ENCODE peak calls at places on chromosome 2, in five cellular contexts. G is M059J; E is activated naive CD4-positive, alpha-beta T cell treated with Interleukin-2 at 50 U/mL for 16 hours; L is ELF-1; B is GM23248. S is an unnamed sample.

GRCh38 chr2:24766609-24767008 is 26.6 kb downstream of the PTRHD1 start:
- DNase-seq in L (no peak), G (no peak), E (no peak), B (no peak), S (no peak)

GRCh38 chr2:26754972-26755670 is 9.0 kb upstream of the SLC35F6 start:
- DNase-seq in G (no peak), E (no peak), B (no peak), L (no peak), S (peak)

GRCh38 chr2:24015562-24016375 is 5.9 kb downstream of the MFSD2B start:
- DNase-seq in G (peak), B (peak), E (no peak), L (peak), S (peak)

GRCh38 chr2:239978381-239978780 is 46.8 kb downstream of the NDUFA10 start:
- DNase-seq in E (no peak), G (no peak), B (peak), L (no peak), S (no peak)

GRCh38 chr2:69253893-69254292 is 133.1 kb downstream of the GFPT1 start:
- DNase-seq in E (no peak), G (peak), L (no peak), B (peak), S (no peak)

GRCh38 chr2:149741646-149742045 is 154.1 kb upstream of the MMADHC start:
- DNase-seq in G (peak), B (peak), E (no peak), L (no peak), S (no peak)

GRCh38 chr2:240997856-240998705 is at the start of gene SNED1:
- DNase-seq in L (peak), G (peak), E (peak), B (peak), S (peak)

GRCh38 chr2:221203138-221203537 is 369.0 kb downstream of the EPHA4 start:
- DNase-seq in G (no peak), L (no peak), B (no peak), E (no peak), S (no peak)

GRCh38 chr2:73283545-73284295 is 558 bp downstream of the FBXO41 start:
- DNase-seq in G (no peak), L (no peak), E (peak), B (no peak), S (peak)

S was measured in H7.